ENCODE peak calls at places on chromosomes 3 and 15, in six cellular contexts. One of them, this sample, is unnamed.

GRCh38 chr3:87435926-87436630 is 159.7 kb upstream of the POU1F1 start:
- DNase-seq in lower lobe of right lung: no peak
- DNase-seq in breast epithelium: no peak
- DNase-seq in fibroblast of lung: no peak
- DNase-seq in adrenal gland: no peak
- DNase-seq in CD8-positive, alpha-beta T cell: no peak
- DNase-seq in this sample: no peak

GRCh38 chr3:158354713-158355112 is 216.3 kb upstream of the MLF1 start:
- DNase-seq in CD8-positive, alpha-beta T cell: no peak
- DNase-seq in fibroblast of lung: no peak
- DNase-seq in breast epithelium: no peak
- DNase-seq in adrenal gland: no peak
- DNase-seq in lower lobe of right lung: no peak
- DNase-seq in this sample: no peak

GRCh38 chr3:48268381-48268935 is 27.6 kb downstream of the ZNF589 start:
- DNase-seq in CD8-positive, alpha-beta T cell: peak; percentile 65
- DNase-seq in adrenal gland: no peak
- DNase-seq in lower lobe of right lung: peak; percentile 45
- DNase-seq in fibroblast of lung: no peak
- DNase-seq in breast epithelium: peak; percentile 63
- DNase-seq in this sample: no peak

GRCh38 chr3:168976969-168977368 is 686.5 kb downstream of the MECOM start:
- DNase-seq in breast epithelium: no peak
- DNase-seq in lower lobe of right lung: no peak
- DNase-seq in fibroblast of lung: no peak
- DNase-seq in adrenal gland: no peak
- DNase-seq in CD8-positive, alpha-beta T cell: no peak
- DNase-seq in this sample: no peak

GRCh38 chr15:75063338-75063737 is 39.9 kb downstream of the PPCDC start:
- DNase-seq in breast epithelium: no peak
- DNase-seq in fibroblast of lung: peak; percentile 93
- DNase-seq in adrenal gland: peak; percentile 57
- DNase-seq in CD8-positive, alpha-beta T cell: no peak
- DNase-seq in lower lobe of right lung: no peak
- DNase-seq in this sample: no peak

GRCh38 chr15:101148881-101149664 is 102.8 kb downstream of the CHSY1 start:
- DNase-seq in breast epithelium: peak; percentile 15
- DNase-seq in adrenal gland: no peak
- DNase-seq in fibroblast of lung: no peak
- DNase-seq in CD8-positive, alpha-beta T cell: no peak
- DNase-seq in lower lobe of right lung: peak; percentile 34
- DNase-seq in this sample: no peak

GRCh38 chr3:13102386-13103345 is 29.4 kb upstream of the IQSEC1 start:
- DNase-seq in lower lobe of right lung: no peak
- DNase-seq in breast epithelium: no peak
- DNase-seq in fibroblast of lung: no peak
- DNase-seq in adrenal gland: no peak
- DNase-seq in CD8-positive, alpha-beta T cell: no peak
- DNase-seq in this sample: no peak

GRCh38 chr3:153173758-153174516 is 11.9 kb downstream of the RAP2B start:
- DNase-seq in lower lobe of right lung: no peak
- DNase-seq in fibroblast of lung: no peak
- DNase-seq in adrenal gland: no peak
- DNase-seq in CD8-positive, alpha-beta T cell: no peak
- DNase-seq in breast epithelium: no peak
- DNase-seq in this sample: no peak

GRCh38 chr3:65831733-65832425 is 206.8 kb downstream of the MAGI1 start:
- DNase-seq in breast epithelium: no peak
- DNase-seq in lower lobe of right lung: no peak
- DNase-seq in CD8-positive, alpha-beta T cell: no peak
- DNase-seq in fibroblast of lung: peak; percentile 83
- DNase-seq in adrenal gland: no peak
- DNase-seq in this sample: no peak

GRCh38 chr3:36893137-36893557 is 51.7 kb downstream of the TRANK1 start:
- DNase-seq in breast epithelium: no peak
- DNase-seq in adrenal gland: peak; percentile 63
- DNase-seq in lower lobe of right lung: no peak
- DNase-seq in CD8-positive, alpha-beta T cell: no peak
- DNase-seq in fibroblast of lung: peak; percentile 66
- DNase-seq in this sample: no peak

GRCh38 chr15:95715116-95715888 is 615.2 kb upstream of the NR2F2 start:
- DNase-seq in CD8-positive, alpha-beta T cell: no peak
- DNase-seq in fibroblast of lung: no peak
- DNase-seq in breast epithelium: no peak
- DNase-seq in adrenal gland: no peak
- DNase-seq in lower lobe of right lung: no peak
- DNase-seq in this sample: no peak

GRCh38 chr3:48410205-48411040 is 19.5 kb downstream of the PLXNB1 start:
- DNase-seq in breast epithelium: peak; percentile 43
- DNase-seq in lower lobe of right lung: peak; percentile 27
- DNase-seq in adrenal gland: no peak
- DNase-seq in fibroblast of lung: no peak
- DNase-seq in CD8-positive, alpha-beta T cell: no peak
- DNase-seq in this sample: no peak

GRCh38 chr3:77420316-77420715 is 380.4 kb downstream of the ROBO2 start:
- DNase-seq in lower lobe of right lung: no peak
- DNase-seq in CD8-positive, alpha-beta T cell: no peak
- DNase-seq in adrenal gland: no peak
- DNase-seq in fibroblast of lung: no peak
- DNase-seq in breast epithelium: no peak
- DNase-seq in this sample: no peak

GRCh38 chr3:43394071-43394501 is 107.7 kb downstream of the SNRK start:
- DNase-seq in breast epithelium: no peak
- DNase-seq in CD8-positive, alpha-beta T cell: no peak
- DNase-seq in adrenal gland: peak; percentile 76
- DNase-seq in lower lobe of right lung: peak; percentile 58
- DNase-seq in fibroblast of lung: peak; percentile 47
- DNase-seq in this sample: no peak

GRCh38 chr3:86929046-86929445 is 61.9 kb downstream of the VGLL3 start:
- DNase-seq in fibroblast of lung: no peak
- DNase-seq in adrenal gland: no peak
- DNase-seq in lower lobe of right lung: no peak
- DNase-seq in breast epithelium: no peak
- DNase-seq in CD8-positive, alpha-beta T cell: no peak
- DNase-seq in this sample: no peak

GRCh38 chr3:43629254-43629653 is 7.4 kb upstream of the ANO10 start:
- DNase-seq in breast epithelium: no peak
- DNase-seq in CD8-positive, alpha-beta T cell: no peak
- DNase-seq in lower lobe of right lung: no peak
- DNase-seq in adrenal gland: no peak
- DNase-seq in fibroblast of lung: peak; percentile 72
- DNase-seq in this sample: no peak

GRCh38 chr3:90184861-90185260 is 1077.4 kb downstream of the EPHA3 start:
- DNase-seq in breast epithelium: no peak
- DNase-seq in CD8-positive, alpha-beta T cell: no peak
- DNase-seq in fibroblast of lung: peak; percentile 43
- DNase-seq in lower lobe of right lung: no peak
- DNase-seq in adrenal gland: no peak
- DNase-seq in this sample: no peak

GRCh38 chr3:125032100-125032643 is 23.6 kb downstream of the HEG1 start:
- DNase-seq in fibroblast of lung: no peak
- DNase-seq in lower lobe of right lung: no peak
- DNase-seq in CD8-positive, alpha-beta T cell: no peak
- DNase-seq in adrenal gland: no peak
- DNase-seq in breast epithelium: no peak
- DNase-seq in this sample: no peak

GRCh38 chr15:47383801-47384200 is 333.5 kb upstream of the SEMA6D start:
- DNase-seq in breast epithelium: no peak
- DNase-seq in CD8-positive, alpha-beta T cell: no peak
- DNase-seq in fibroblast of lung: no peak
- DNase-seq in lower lobe of right lung: no peak
- DNase-seq in adrenal gland: no peak
- DNase-seq in this sample: no peak

GRCh38 chr15:52762621-52763020 is 27.5 kb downstream of the ONECUT1 start:
- DNase-seq in fibroblast of lung: no peak
- DNase-seq in lower lobe of right lung: no peak
- DNase-seq in adrenal gland: no peak
- DNase-seq in breast epithelium: no peak
- DNase-seq in CD8-positive, alpha-beta T cell: no peak
- DNase-seq in this sample: no peak

GRCh38 chr3:56251343-56251945 is 216.8 kb downstream of the ERC2 start:
- DNase-seq in fibroblast of lung: peak; percentile 73
- DNase-seq in lower lobe of right lung: no peak
- DNase-seq in adrenal gland: peak; percentile 57
- DNase-seq in CD8-positive, alpha-beta T cell: no peak
- DNase-seq in breast epithelium: no peak
- DNase-seq in this sample: peak; percentile 18

GRCh38 chr15:33313491-33313890 is 2.7 kb downstream of the RYR3 start:
- DNase-seq in fibroblast of lung: no peak
- DNase-seq in breast epithelium: no peak
- DNase-seq in CD8-positive, alpha-beta T cell: no peak
- DNase-seq in adrenal gland: no peak
- DNase-seq in lower lobe of right lung: no peak
- DNase-seq in this sample: no peak

GRCh38 chr15:33311312-33311971 is 675 bp downstream of the RYR3 start:
- DNase-seq in adrenal gland: no peak
- DNase-seq in fibroblast of lung: no peak
- DNase-seq in breast epithelium: no peak
- DNase-seq in CD8-positive, alpha-beta T cell: no peak
- DNase-seq in lower lobe of right lung: no peak
- DNase-seq in this sample: no peak

GRCh38 chr15:33309602-33310276 is 1.0 kb upstream of the RYR3 start:
- DNase-seq in lower lobe of right lung: no peak
- DNase-seq in breast epithelium: no peak
- DNase-seq in adrenal gland: peak; percentile 13
- DNase-seq in fibroblast of lung: no peak
- DNase-seq in CD8-positive, alpha-beta T cell: no peak
- DNase-seq in this sample: no peak

GRCh38 chr15:33314115-33314514 is 3.3 kb downstream of the RYR3 start:
- DNase-seq in lower lobe of right lung: no peak
- DNase-seq in breast epithelium: no peak
- DNase-seq in fibroblast of lung: no peak
- DNase-seq in CD8-positive, alpha-beta T cell: no peak
- DNase-seq in adrenal gland: peak; percentile 9
- DNase-seq in this sample: no peak

GRCh38 chr15:33310481-33311311 is at the start of gene RYR3:
- DNase-seq in adrenal gland: no peak
- DNase-seq in CD8-positive, alpha-beta T cell: no peak
- DNase-seq in breast epithelium: no peak
- DNase-seq in fibroblast of lung: peak; percentile 9
- DNase-seq in lower lobe of right lung: no peak
- DNase-seq in this sample: no peak
- H3K4me3 ChIP-seq in adrenal gland: no peak within 1 kb of the TSS
- H3K4me3 ChIP-seq in CD8-positive, alpha-beta T cell: no peak within 1 kb of the TSS
- H3K4me3 ChIP-seq in breast epithelium: peak within 1 kb of the TSS; percentile 71
- H3K4me3 ChIP-seq in fibroblast of lung: no peak within 1 kb of the TSS
- H3K4me3 ChIP-seq in lower lobe of right lung: peak within 1 kb of the TSS; percentile 27
- H3K4me3 ChIP-seq in this sample: no peak within 1 kb of the TSS

GRCh38 chr3:42052867-42053351 is 38.2 kb upstream of the TRAK1 start:
- DNase-seq in CD8-positive, alpha-beta T cell: no peak
- DNase-seq in fibroblast of lung: peak; percentile 60
- DNase-seq in lower lobe of right lung: no peak
- DNase-seq in adrenal gland: no peak
- DNase-seq in breast epithelium: no peak
- DNase-seq in this sample: no peak
- H3K4me3 ChIP-seq in CD8-positive, alpha-beta T cell: no peak overlapping the region
- H3K4me3 ChIP-seq in fibroblast of lung: no peak overlapping the region
- H3K4me3 ChIP-seq in lower lobe of right lung: no peak overlapping the region
- H3K4me3 ChIP-seq in adrenal gland: no peak overlapping the region
- H3K4me3 ChIP-seq in breast epithelium: no peak overlapping the region
- H3K4me3 ChIP-seq in this sample: no peak overlapping the region

GRCh38 chr15:98900382-98900781 is 107.2 kb downstream of the PGPEP1L start:
- DNase-seq in breast epithelium: no peak
- DNase-seq in adrenal gland: no peak
- DNase-seq in fibroblast of lung: peak; percentile 49
- DNase-seq in CD8-positive, alpha-beta T cell: no peak
- DNase-seq in lower lobe of right lung: no peak
- DNase-seq in this sample: no peak
- H3K4me3 ChIP-seq in breast epithelium: no peak overlapping the region
- H3K4me3 ChIP-seq in adrenal gland: no peak overlapping the region
- H3K4me3 ChIP-seq in fibroblast of lung: no peak overlapping the region
- H3K4me3 ChIP-seq in CD8-positive, alpha-beta T cell: no peak overlapping the region
- H3K4me3 ChIP-seq in lower lobe of right lung: no peak overlapping the region
- H3K4me3 ChIP-seq in this sample: no peak overlapping the region

DNA sequence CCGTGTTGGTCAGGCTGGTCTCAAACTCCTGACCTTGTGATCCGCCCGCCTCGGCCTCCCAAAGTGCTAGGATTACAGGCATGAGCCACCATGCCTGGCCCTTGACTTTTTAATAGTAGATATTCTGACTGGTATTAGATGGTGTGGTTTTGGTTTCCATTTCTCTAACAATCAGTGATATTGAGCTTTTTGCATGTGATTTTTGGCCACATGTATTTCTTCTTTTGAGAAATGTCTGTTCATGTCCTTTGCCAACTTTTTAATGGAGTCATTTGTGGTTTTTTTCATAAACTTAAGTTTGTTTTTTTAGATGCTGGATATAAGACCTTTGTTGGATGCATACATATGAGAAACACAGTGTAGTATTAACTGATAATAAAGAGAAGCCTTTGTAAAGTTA is 280.8 kb downstream of the RBMS3 start:
- DNase-seq in adrenal gland: no peak
- DNase-seq in fibroblast of lung: peak; percentile 31
- DNase-seq in breast epithelium: no peak
- DNase-seq in lower lobe of right lung: no peak
- DNase-seq in CD8-positive, alpha-beta T cell: no peak
- DNase-seq in this sample: no peak
- H3K4me3 ChIP-seq in adrenal gland: no peak overlapping the region
- H3K4me3 ChIP-seq in fibroblast of lung: no peak overlapping the region
- H3K4me3 ChIP-seq in breast epithelium: no peak overlapping the region
- H3K4me3 ChIP-seq in lower lobe of right lung: no peak overlapping the region
- H3K4me3 ChIP-seq in CD8-positive, alpha-beta T cell: no peak overlapping the region
- H3K4me3 ChIP-seq in this sample: no peak overlapping the region

This sample was measured in Panc1.